ENCODE peak calls at places on chromosomes 3 and 15, in eight cellular contexts. One of them, this sample, is unnamed. For H3K4me1, the result is how much of the 10 kb centered on the place peaks cover.

GRCh38 chr15:41981373-41982132 is 9.2 kb upstream of the EHD4 start:
- DNase-seq in stomach: peak
- DNase-seq in adrenal gland: no peak
- DNase-seq in A549: no peak
- DNase-seq in spleen: no peak
- DNase-seq in sigmoid colon: peak
- DNase-seq in Peyer's patch: no peak
- DNase-seq in prostate gland: no peak
- DNase-seq in this sample: no peak

GRCh38 chr3:16151109-16151508 is 23.4 kb upstream of the GALNT15 start:
- DNase-seq in stomach: no peak
- DNase-seq in prostate gland: no peak
- DNase-seq in A549: no peak
- DNase-seq in sigmoid colon: peak
- DNase-seq in adrenal gland: peak
- DNase-seq in spleen: no peak
- DNase-seq in Peyer's patch: no peak
- DNase-seq in this sample: peak

GRCh38 chr3:124174463-124174862 is 182.5 kb upstream of the ROPN1 start:
- DNase-seq in A549: no peak
- DNase-seq in adrenal gland: peak
- DNase-seq in spleen: no peak
- DNase-seq in prostate gland: no peak
- DNase-seq in stomach: no peak
- DNase-seq in Peyer's patch: no peak
- DNase-seq in sigmoid colon: no peak
- DNase-seq in this sample: peak

GRCh38 chr3:52245322-52246263 is at the start of gene PPM1M:
- DNase-seq in Peyer's patch: peak
- DNase-seq in sigmoid colon: peak
- DNase-seq in prostate gland: no peak
- DNase-seq in A549: peak
- DNase-seq in stomach: peak
- DNase-seq in adrenal gland: no peak
- DNase-seq in spleen: peak
- DNase-seq in this sample: peak

GRCh38 chr3:62467936-62468722 is 94.8 kb upstream of the FEZF2 start:
- DNase-seq in Peyer's patch: no peak
- DNase-seq in sigmoid colon: no peak
- DNase-seq in prostate gland: no peak
- DNase-seq in adrenal gland: no peak
- DNase-seq in spleen: no peak
- DNase-seq in stomach: no peak
- DNase-seq in A549: no peak
- DNase-seq in this sample: no peak

GRCh38 chr3:194342861-194343560 is 8.1 kb downstream of the CPN2 start:
- DNase-seq in adrenal gland: no peak
- DNase-seq in A549: no peak
- DNase-seq in spleen: no peak
- DNase-seq in prostate gland: no peak
- DNase-seq in Peyer's patch: no peak
- DNase-seq in sigmoid colon: no peak
- DNase-seq in stomach: no peak
- DNase-seq in this sample: no peak

GRCh38 chr3:9938966-9939365 is 5.3 kb downstream of the CRELD1 start:
- DNase-seq in sigmoid colon: no peak
- DNase-seq in Peyer's patch: no peak
- DNase-seq in adrenal gland: no peak
- DNase-seq in prostate gland: no peak
- DNase-seq in A549: no peak
- DNase-seq in stomach: no peak
- DNase-seq in spleen: no peak
- DNase-seq in this sample: no peak

GRCh38 chr3:187015903-187016638 is 85.7 kb downstream of the ST6GAL1 start:
- DNase-seq in spleen: peak
- DNase-seq in stomach: no peak
- DNase-seq in sigmoid colon: no peak
- DNase-seq in Peyer's patch: no peak
- DNase-seq in adrenal gland: peak
- DNase-seq in prostate gland: no peak
- DNase-seq in A549: no peak
- DNase-seq in this sample: no peak

GRCh38 chr15:47390208-47390765 is 327.0 kb upstream of the SEMA6D start:
- DNase-seq in adrenal gland: no peak
- DNase-seq in A549: no peak
- DNase-seq in spleen: no peak
- DNase-seq in sigmoid colon: no peak
- DNase-seq in Peyer's patch: no peak
- DNase-seq in prostate gland: no peak
- DNase-seq in stomach: no peak
- DNase-seq in this sample: no peak

GRCh38 chr3:112806903-112807302 is 39.8 kb downstream of the CD200R1L start:
- DNase-seq in prostate gland: no peak
- DNase-seq in adrenal gland: no peak
- DNase-seq in Peyer's patch: no peak
- DNase-seq in A549: no peak
- DNase-seq in stomach: no peak
- DNase-seq in spleen: no peak
- DNase-seq in sigmoid colon: no peak
- DNase-seq in this sample: no peak

GRCh38 chr3:129973853-129974252 is 667 bp upstream of the TRH start:
- DNase-seq in adrenal gland: no peak
- DNase-seq in stomach: no peak
- DNase-seq in A549: no peak
- DNase-seq in sigmoid colon: no peak
- DNase-seq in spleen: no peak
- DNase-seq in prostate gland: no peak
- DNase-seq in Peyer's patch: no peak
- DNase-seq in this sample: no peak

GRCh38 chr3:129971368-129972052 is 3.0 kb upstream of the TRH start:
- DNase-seq in stomach: no peak
- DNase-seq in Peyer's patch: no peak
- DNase-seq in prostate gland: no peak
- DNase-seq in spleen: no peak
- DNase-seq in adrenal gland: no peak
- DNase-seq in sigmoid colon: no peak
- DNase-seq in A549: no peak
- DNase-seq in this sample: no peak

GRCh38 chr3:129970603-129971002 is 3.9 kb upstream of the TRH start:
- DNase-seq in adrenal gland: no peak
- DNase-seq in stomach: no peak
- DNase-seq in A549: no peak
- DNase-seq in sigmoid colon: no peak
- DNase-seq in prostate gland: no peak
- DNase-seq in spleen: no peak
- DNase-seq in Peyer's patch: no peak
- DNase-seq in this sample: no peak

GRCh38 chr3:129974451-129975331 is at the start of gene TRH:
- DNase-seq in prostate gland: no peak
- DNase-seq in spleen: no peak
- DNase-seq in Peyer's patch: no peak
- DNase-seq in A549: no peak
- DNase-seq in sigmoid colon: no peak
- DNase-seq in stomach: no peak
- DNase-seq in adrenal gland: no peak
- DNase-seq in this sample: no peak

GRCh38 chr3:129972301-129972700 is 2.2 kb upstream of the TRH start:
- DNase-seq in adrenal gland: no peak
- DNase-seq in spleen: no peak
- DNase-seq in Peyer's patch: no peak
- DNase-seq in stomach: no peak
- DNase-seq in A549: no peak
- DNase-seq in sigmoid colon: no peak
- DNase-seq in prostate gland: no peak
- DNase-seq in this sample: no peak
- H3K4me3 ChIP-seq in adrenal gland: no peak
- H3K4me3 ChIP-seq in spleen: no peak
- H3K4me3 ChIP-seq in Peyer's patch: no peak
- H3K4me3 ChIP-seq in stomach: no peak
- H3K4me3 ChIP-seq in A549: no peak
- H3K4me3 ChIP-seq in sigmoid colon: no peak
- H3K4me3 ChIP-seq in prostate gland: no peak
- H3K4me3 ChIP-seq in this sample: no peak

DNA sequence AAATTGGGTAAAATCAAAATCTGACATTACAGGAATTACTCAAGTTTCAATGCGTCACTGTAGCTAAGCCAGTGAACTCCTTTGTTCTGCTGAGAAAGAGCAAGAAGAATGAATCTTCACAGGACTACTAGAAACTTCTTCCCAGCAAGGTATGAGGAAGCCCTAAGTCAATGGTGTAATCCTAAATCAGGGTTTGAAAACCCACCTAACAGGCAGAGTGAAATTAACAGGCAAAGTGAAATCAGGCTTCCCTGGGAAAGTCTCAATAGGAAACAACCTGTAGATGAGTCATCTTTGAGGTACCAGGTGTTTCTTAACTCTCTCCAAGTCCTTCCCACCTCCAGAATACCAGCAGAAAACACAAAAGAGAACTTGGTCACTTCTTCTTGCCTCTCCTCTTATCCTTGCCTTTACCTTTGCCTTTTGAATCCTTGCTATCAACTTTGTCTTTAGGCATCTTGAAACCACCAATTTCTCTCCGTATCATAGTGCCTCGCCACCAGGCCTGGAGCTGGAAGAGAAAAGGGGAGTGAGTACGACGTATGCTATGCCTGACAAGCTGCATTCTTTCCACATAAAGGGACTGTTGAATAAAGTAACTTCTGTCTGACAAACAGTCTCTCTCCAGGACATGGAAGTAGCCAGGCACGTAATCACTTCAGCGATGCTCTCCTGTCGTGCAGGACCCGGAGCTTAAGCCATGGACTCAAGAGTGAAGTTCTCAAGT is 60.6 kb upstream of the RPL35A start:
- DNase-seq in spleen: no peak
- DNase-seq in A549: no peak
- DNase-seq in Peyer's patch: no peak
- DNase-seq in adrenal gland: no peak
- DNase-seq in stomach: no peak
- DNase-seq in sigmoid colon: no peak
- DNase-seq in prostate gland: no peak
- DNase-seq in this sample: no peak
- TF ChIP-seq POLR2A in spleen: no peak
- TF ChIP-seq POLR2A in A549: no peak
- TF ChIP-seq POLR2A in Peyer's patch: no peak
- TF ChIP-seq POLR2A in adrenal gland: no peak
- TF ChIP-seq POLR2A in stomach: no peak
- TF ChIP-seq POLR2A in sigmoid colon: no peak
- TF ChIP-seq POLR2A in prostate gland: no peak
- TF ChIP-seq POLR2A in this sample: no peak

GRCh38 chr3:43388909-43389308 is 102.6 kb downstream of the SNRK start:
- DNase-seq in A549: no peak
- DNase-seq in stomach: no peak
- DNase-seq in sigmoid colon: no peak
- DNase-seq in adrenal gland: no peak
- DNase-seq in Peyer's patch: no peak
- DNase-seq in spleen: no peak
- DNase-seq in prostate gland: no peak
- DNase-seq in this sample: no peak
- H3K4me1 ChIP-seq in A549: under half
- H3K4me1 ChIP-seq in stomach: under half
- H3K4me1 ChIP-seq in sigmoid colon: under half
- H3K4me1 ChIP-seq in adrenal gland: under half
- H3K4me1 ChIP-seq in Peyer's patch: under half
- H3K4me1 ChIP-seq in spleen: under half
- H3K4me1 ChIP-seq in prostate gland: under half
- H3K4me1 ChIP-seq in this sample: under half

GRCh38 chr3:37130984-37131975 is 43.1 kb downstream of the LRRFIP2 start:
- DNase-seq in A549: no peak
- DNase-seq in spleen: no peak
- DNase-seq in prostate gland: no peak
- DNase-seq in stomach: no peak
- DNase-seq in Peyer's patch: no peak
- DNase-seq in adrenal gland: no peak
- DNase-seq in sigmoid colon: no peak
- DNase-seq in this sample: no peak
- H3K4me3 ChIP-seq in A549: no peak
- H3K4me3 ChIP-seq in spleen: no peak
- H3K4me3 ChIP-seq in prostate gland: no peak
- H3K4me3 ChIP-seq in stomach: no peak
- H3K4me3 ChIP-seq in Peyer's patch: no peak
- H3K4me3 ChIP-seq in adrenal gland: no peak
- H3K4me3 ChIP-seq in sigmoid colon: no peak
- H3K4me3 ChIP-seq in this sample: no peak

GRCh38 chr15:45200001-45200798 is 12.4 kb upstream of the SHF start:
- DNase-seq in adrenal gland: peak
- DNase-seq in A549: peak
- DNase-seq in prostate gland: peak
- DNase-seq in sigmoid colon: peak
- DNase-seq in stomach: peak
- DNase-seq in Peyer's patch: peak
- DNase-seq in spleen: peak
- DNase-seq in this sample: peak
- TF ChIP-seq POLR2A in adrenal gland: peak
- TF ChIP-seq POLR2A in A549: peak
- TF ChIP-seq POLR2A in prostate gland: peak
- TF ChIP-seq POLR2A in sigmoid colon: peak
- TF ChIP-seq POLR2A in stomach: peak
- TF ChIP-seq POLR2A in Peyer's patch: peak
- TF ChIP-seq POLR2A in spleen: peak
- TF ChIP-seq POLR2A in this sample: peak